ENCODE peak calls at places on chromosome 10, in five cellular contexts. T, R, X, J and A are unnamed samples.

GRCh38 chr10:114631678-114632417 is 26.2 kb downstream of the ABLIM1 start:
- DNase-seq in T (peak), R (peak), X (peak), J (no peak), A (peak)

GRCh38 chr10:63713191-63714144 is 192.3 kb downstream of the REEP3 start:
- DNase-seq in T (peak), R (no peak), X (peak), J (no peak), A (peak)

GRCh38 chr10:44619975-44620374 is 235.1 kb upstream of the CXCL12 start:
- DNase-seq in T (no peak), R (no peak), X (no peak), J (no peak), A (no peak)

GRCh38 chr10:21427804-21428481 is 97.5 kb downstream of the SKIDA1 start:
- DNase-seq in T (no peak), R (no peak), X (peak), J (no peak), A (no peak)

GRCh38 chr10:100046088-100046487 is 35.6 kb downstream of the CPN1 start:
- DNase-seq in T (peak), R (peak), X (peak), J (peak), A (peak)

GRCh38 chr10:102775201-102775972 is 31.6 kb downstream of the WBP1L start:
- DNase-seq in T (no peak), R (no peak), X (peak), J (no peak), A (no peak)

GRCh38 chr10:105159268-105159667 is 518.2 kb downstream of the SORCS3 start:
- DNase-seq in T (no peak), R (no peak), X (peak), J (no peak), A (no peak)

GRCh38 chr10:103040424-103040823 is 122.3 kb downstream of the CNNM2 start:
- DNase-seq in T (no peak), R (peak), X (no peak), J (no peak), A (no peak)

GRCh38 chr10:93435621-93436385 is 46.3 kb downstream of the MYOF start:
- DNase-seq in T (no peak), R (no peak), X (peak), J (no peak), A (no peak)

GRCh38 chr10:78953124-78954008 is 115.4 kb upstream of the ZMIZ1 start:
- DNase-seq in T (no peak), R (peak), X (no peak), J (peak), A (no peak)

GRCh38 chr10:110815354-110816004 is 56.2 kb upstream of the PDCD4 start:
- DNase-seq in T (no peak), R (no peak), X (no peak), J (peak), A (no peak)

GRCh38 chr10:70832852-70833542 is 17.2 kb downstream of the SGPL1 start:
- DNase-seq in T (no peak), R (no peak), X (no peak), J (no peak), A (no peak)

GRCh38 chr10:120022357-120022756 is 129.8 kb downstream of the SEC23IP start:
- DNase-seq in T (no peak), R (no peak), X (no peak), J (no peak), A (no peak)

GRCh38 chr10:99850041-99850766 is 67.8 kb downstream of the ABCC2 start:
- DNase-seq in T (no peak), R (no peak), X (no peak), J (no peak), A (no peak)

GRCh38 chr10:23886355-23886754 is 322.6 kb upstream of the KIAA1217 start:
- DNase-seq in T (no peak), R (no peak), X (peak), J (no peak), A (no peak)

DNA sequence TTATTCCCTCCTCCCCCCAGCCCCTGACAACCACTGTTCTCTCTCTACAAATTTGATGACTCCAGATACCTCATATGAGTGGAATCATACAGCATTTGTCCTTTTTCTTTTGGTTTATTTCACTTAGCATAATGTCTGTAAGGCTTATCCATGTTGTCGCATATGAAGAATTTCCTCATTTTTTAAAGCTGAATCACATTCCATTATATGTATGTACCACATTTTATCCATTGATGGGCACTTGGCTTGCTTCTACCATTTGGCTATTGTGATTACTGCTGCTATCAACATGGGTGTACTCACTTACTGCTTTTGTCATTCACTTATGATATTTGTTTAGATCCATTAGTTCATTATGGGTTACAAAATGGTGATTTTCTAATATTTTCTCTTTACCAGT is 112.8 kb downstream of the BUB3 start:
- DNase-seq in T (no peak), R (no peak), X (no peak), J (no peak), A (no peak)
- TF ChIP-seq CHD2 in T (no peak), R (no peak), X (no peak), J (no peak), A (no peak)

GRCh38 chr10:29608062-29608461 is 26.7 kb downstream of the SVIL start:
- DNase-seq in T (no peak), R (no peak), X (no peak), J (no peak), A (no peak)
- TF ChIP-seq JUND in T (no peak), R (no peak), X (no peak), J (no peak), A (no peak)

GRCh38 chr10:68831961-68832455 is 4.7 kb downstream of the STOX1 start:
- DNase-seq in T (no peak), R (no peak), X (no peak), J (no peak), A (no peak)

GRCh38 chr10:68828833-68829232 is 1.5 kb downstream of the STOX1 start:
- DNase-seq in T (no peak), R (no peak), X (no peak), J (no peak), A (no peak)

GRCh38 chr10:68829952-68830351 is 2.6 kb downstream of the STOX1 start:
- DNase-seq in T (no peak), R (no peak), X (no peak), J (no peak), A (no peak)

GRCh38 chr10:68826764-68827591 is at the start of gene STOX1:
- DNase-seq in T (peak), R (peak), X (peak), J (no peak), A (peak)

GRCh38 chr10:68829494-68829893 is 2.2 kb downstream of the STOX1 start:
- DNase-seq in T (no peak), R (no peak), X (no peak), J (no peak), A (no peak)
- TF ChIP-seq CHD2 in T (no peak), R (no peak), X (no peak), J (no peak), A (no peak)

GRCh38 chr10:15325243-15326002 is 45.7 kb downstream of the FAM171A1 start:
- DNase-seq in T (no peak), R (peak), X (no peak), J (no peak), A (no peak)
- TF ChIP-seq JUND in T (peak), R (peak), X (no peak), J (no peak), A (no peak)

GRCh38 chr10:90834326-90834725 is 23.5 kb downstream of the HTR7 start:
- DNase-seq in T (no peak), R (no peak), X (no peak), J (no peak), A (no peak)
- TF ChIP-seq CHD2 in T (no peak), R (no peak), X (no peak), J (no peak), A (no peak)

GRCh38 chr10:49736564-49737113 is 25.5 kb downstream of the OGDHL start:
- DNase-seq in T (peak), R (no peak), X (no peak), J (no peak), A (no peak)

GRCh38 chr10:49733866-49734265 is 28.3 kb downstream of the OGDHL start:
- DNase-seq in T (no peak), R (no peak), X (no peak), J (no peak), A (no peak)

GRCh38 chr10:49735848-49736563 is 26.1 kb downstream of the OGDHL start:
- DNase-seq in T (no peak), R (no peak), X (no peak), J (no peak), A (no peak)

GRCh38 chr10:49735161-49735560 is 27.0 kb downstream of the OGDHL start:
- DNase-seq in T (peak), R (no peak), X (no peak), J (no peak), A (no peak)

DNA sequence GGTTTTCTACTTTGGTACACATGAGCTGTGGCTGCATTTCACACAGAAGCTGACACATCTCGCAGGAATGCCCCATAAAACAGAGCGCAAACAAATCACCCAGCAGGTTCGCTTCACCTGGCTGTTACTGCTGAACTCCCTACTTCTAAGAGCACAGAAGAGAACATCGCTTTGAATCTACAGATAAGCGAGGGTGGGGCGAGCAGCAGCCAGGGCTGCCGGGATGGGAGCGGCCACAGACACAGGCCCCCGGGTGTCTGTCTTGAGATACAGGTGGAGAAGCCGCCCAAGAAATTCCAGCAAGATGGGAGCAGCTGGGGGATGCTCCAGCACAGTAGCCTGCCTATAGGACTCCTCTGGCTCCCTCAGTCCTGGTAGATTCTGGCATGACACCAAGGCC is 27.4 kb downstream of the OGDHL start:
- DNase-seq in T (no peak), R (no peak), X (no peak), J (no peak), A (no peak)
- TF ChIP-seq JUND in T (no peak), R (no peak), X (no peak), J (no peak), A (no peak)

GRCh38 chr10:132322621-132323048 is 9.4 kb upstream of the LRRC27 start:
- DNase-seq in T (no peak), R (no peak), X (peak), J (no peak), A (no peak)
- TF ChIP-seq CHD2 in T (no peak), R (no peak), X (no peak), J (no peak), A (no peak)